ENCODE peak calls at places on chromosomes 4 and X, in five cellular contexts. L, W, P, O and D are unnamed samples. For H3K4me1, the result is how much of the 10 kb centered on the place peaks cover.

GRCh38 chr4:55765070-55765469 is 54.5 kb upstream of the EXOC1L start:
- DNase-seq in L (no peak), W (no peak), P (no peak), O (no peak), D (no peak)

GRCh38 chr4:17545374-17546140 is 30.6 kb downstream of the CLRN2 start:
- DNase-seq in L (no peak), W (no peak), P (no peak), O (no peak), D (no peak)

GRCh38 chr4:12439633-12440305 is 1011.1 kb upstream of the HS3ST1 start:
- DNase-seq in L (no peak), W (no peak), P (no peak), O (no peak), D (no peak)

GRCh38 chrX:100363926-100364325 is 46.1 kb downstream of the PCDH19 start:
- DNase-seq in L (no peak), W (peak), P (no peak), O (no peak), D (no peak)

GRCh38 chr4:45442466-45442865 is 681.4 kb downstream of the GABRG1 start:
- DNase-seq in L (no peak), W (peak), P (peak), O (no peak), D (no peak)

GRCh38 chrX:27964432-27964831 is 16.8 kb downstream of the DCAF8L1 start:
- DNase-seq in L (no peak), W (peak), P (no peak), O (no peak), D (no peak)

GRCh38 chr4:20447103-20447502 is 195.4 kb downstream of the SLIT2 start:
- DNase-seq in L (no peak), W (peak), P (no peak), O (no peak), D (no peak)

GRCh38 chr4:1490011-1490905 is 84.0 kb upstream of the NKX1-1 start:
- DNase-seq in L (no peak), W (no peak), P (no peak), O (no peak), D (no peak)

GRCh38 chr4:2800691-2801596 is 8.1 kb downstream of the SH3BP2 start:
- DNase-seq in L (peak), W (peak), P (peak), O (peak), D (peak)

GRCh38 chrX:72306851-72307645 is 1.3 kb upstream of the CITED1 start:
- DNase-seq in L (no peak), W (peak), P (peak), O (peak), D (peak)

GRCh38 chr4:75841641-75842520 is 60.4 kb downstream of the PPEF2 start:
- DNase-seq in L (no peak), W (peak), P (peak), O (no peak), D (no peak)

GRCh38 chr4:31539279-31540074 is 819.3 kb downstream of the PCDH7 start:
- DNase-seq in L (no peak), W (no peak), P (no peak), O (no peak), D (no peak)

GRCh38 chr4:21181716-21182115 is 481.5 kb downstream of the PACRGL start:
- DNase-seq in L (no peak), W (no peak), P (no peak), O (no peak), D (no peak)

GRCh38 chrX:2320580-2321327 is 180.0 kb downstream of the DHRSX start:
- DNase-seq in L (no peak), W (no peak), P (no peak), O (peak), D (no peak)

GRCh38 chrX:139126493-139126892 is 404.0 kb upstream of the F9 start:
- DNase-seq in L (no peak), W (peak), P (peak), O (no peak), D (no peak)

GRCh38 chr4:89823416-89823815 is 13.5 kb downstream of the SNCA start:
- DNase-seq in L (no peak), W (no peak), P (no peak), O (no peak), D (no peak)

GRCh38 chr4:176641237-176641636 is 151.5 kb downstream of the VEGFC start:
- DNase-seq in L (no peak), W (no peak), P (no peak), O (no peak), D (no peak)

GRCh38 chrX:38156838-38157237 is 63.8 kb downstream of the SRPX start:
- DNase-seq in L (no peak), W (no peak), P (no peak), O (no peak), D (no peak)

GRCh38 chr4:2962614-2963184 is 507 bp downstream of the NOP14 start:
- DNase-seq in L (no peak), W (peak), P (peak), O (no peak), D (no peak)

GRCh38 chr4:56656346-56656643 is 24.8 kb downstream of the HOPX start:
- DNase-seq in L (peak), W (peak), P (peak), O (peak), D (peak)

GRCh38 chrX:147958316-147958715 is 22.8 kb upstream of the FMR1NB start:
- DNase-seq in L (no peak), W (no peak), P (no peak), O (no peak), D (no peak)

GRCh38 chrX:50432760-50433377 is 37.8 kb downstream of the DGKK start:
- DNase-seq in L (no peak), W (peak), P (peak), O (no peak), D (no peak)

GRCh38 chr4:156931267-156931666 is 40.3 kb downstream of the PDGFC start:
- DNase-seq in L (no peak), W (no peak), P (no peak), O (no peak), D (no peak)

GRCh38 chr4:186058253-186058979 is 10.5 kb upstream of the TLR3 start:
- DNase-seq in L (no peak), W (no peak), P (no peak), O (no peak), D (no peak)

GRCh38 chrX:148070504-148070877 is 89.4 kb downstream of the FMR1NB start:
- DNase-seq in L (no peak), W (peak), P (no peak), O (no peak), D (no peak)

GRCh38 chrX:2385224-2385623 is 115.6 kb downstream of the DHRSX start:
- DNase-seq in L (no peak), W (no peak), P (no peak), O (no peak), D (no peak)

GRCh38 chr4:145101091-145101490 is 3.0 kb downstream of the ABCE1 start:
- DNase-seq in L (no peak), W (no peak), P (no peak), O (no peak), D (no peak)

GRCh38 chrX:114075073-114075673 is 508.7 kb upstream of the HTR2C start:
- DNase-seq in L (no peak), W (no peak), P (no peak), O (no peak), D (no peak)

GRCh38 chr4:105155426-105155825 is 8.8 kb downstream of the TET2 start:
- DNase-seq in L (no peak), W (no peak), P (no peak), O (no peak), D (no peak)

GRCh38 chr4:89177807-89178206 is 66.5 kb downstream of the TIGD2 start:
- DNase-seq in L (no peak), W (no peak), P (no peak), O (no peak), D (no peak)

GRCh38 chr4:22531638-22532037 is 15.8 kb upstream of the ADGRA3 start:
- DNase-seq in L (no peak), W (no peak), P (no peak), O (no peak), D (no peak)

GRCh38 chrX:118726887-118727685 is at the start of gene IL13RA1:
- DNase-seq in L (no peak), W (peak), P (peak), O (peak), D (peak)

GRCh38 chrX:95290455-95290854 is 1394.2 kb upstream of the DIAPH2 start:
- DNase-seq in L (no peak), W (no peak), P (peak), O (no peak), D (no peak)

GRCh38 chrX:68710870-68711576 is 63.6 kb downstream of the STARD8 start:
- DNase-seq in L (no peak), W (peak), P (peak), O (peak), D (peak)

GRCh38 chr4:185257086-185257485 is 47.7 kb downstream of the SNX25 start:
- DNase-seq in L (no peak), W (no peak), P (no peak), O (no peak), D (no peak)

GRCh38 chr4:111649308-111649707 is 495.9 kb upstream of the FAM241A start:
- DNase-seq in L (no peak), W (peak), P (no peak), O (no peak), D (no peak)

GRCh38 chr4:105210901-105211300 is 64.2 kb downstream of the TET2 start:
- DNase-seq in L (no peak), W (no peak), P (no peak), O (no peak), D (no peak)

GRCh38 chrX:149198980-149199732 is 305.9 kb downstream of the IDS start:
- DNase-seq in L (no peak), W (no peak), P (no peak), O (no peak), D (no peak)

DNA sequence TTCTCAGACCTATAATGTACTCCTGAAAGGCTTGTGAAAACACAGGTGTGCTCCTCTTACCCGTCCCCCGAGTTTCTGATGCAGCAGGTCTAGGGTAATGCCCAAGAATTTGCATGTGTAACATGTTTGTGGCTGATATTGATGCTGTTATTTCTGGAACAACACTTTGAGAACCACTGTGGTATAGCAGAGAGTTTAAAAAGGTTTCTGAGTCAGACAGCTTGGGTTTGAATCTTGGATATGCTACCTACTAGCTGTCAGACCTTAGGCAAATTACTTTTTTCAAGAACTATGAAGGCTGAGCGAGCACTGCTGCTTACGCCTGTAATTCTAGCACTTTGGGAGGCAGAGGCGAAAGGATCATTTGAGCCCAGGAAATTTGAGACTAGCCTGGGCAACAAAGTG is 4.9 kb downstream of the AFF1 start:
- DNase-seq in L (peak), W (no peak), P (no peak), O (peak), D (no peak)
- H3K4me1 ChIP-seq in L (under half), W (under half), P (under half), O (under half), D (under half)

DNA sequence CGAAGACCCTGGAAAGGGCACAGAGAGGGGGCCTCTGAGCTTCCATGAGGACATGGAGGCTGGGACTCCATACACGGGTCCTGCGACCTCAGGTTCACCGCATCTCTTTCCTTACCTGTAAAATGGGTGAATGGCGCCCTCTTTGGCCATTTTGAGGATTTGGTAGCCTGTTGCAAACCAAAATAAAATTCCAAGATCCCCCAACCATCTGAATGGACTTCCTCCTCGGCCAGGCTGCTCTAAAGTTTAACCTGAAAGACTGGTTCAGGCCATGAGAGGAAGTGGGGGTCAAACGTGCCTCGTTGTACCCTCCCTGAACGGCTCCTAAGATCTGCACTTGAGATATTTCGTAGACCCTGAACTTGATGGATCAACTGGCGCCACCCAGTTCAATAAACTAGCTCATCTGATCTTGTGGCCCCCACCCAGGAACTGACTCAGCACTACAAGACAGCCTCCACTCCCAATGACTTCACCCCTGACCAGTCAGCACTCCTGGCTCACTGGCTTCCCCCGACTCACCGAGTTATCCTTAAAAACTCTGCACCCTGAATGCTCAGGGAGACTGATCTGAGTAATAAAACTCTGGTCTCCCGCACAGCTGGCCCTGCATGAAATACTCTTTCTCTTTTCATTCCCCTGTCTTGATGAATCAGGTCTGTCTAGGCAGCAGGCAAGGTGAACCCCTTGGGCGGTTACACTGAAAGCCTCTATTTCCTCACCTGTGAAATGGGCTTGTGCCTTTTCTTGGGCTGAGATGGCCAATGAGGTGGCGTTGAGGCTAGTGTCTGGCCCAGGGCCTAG is 32.9 kb upstream of the GPR78 start:
- DNase-seq in L (no peak), W (peak), P (peak), O (no peak), D (no peak)
- TF ChIP-seq CTCF in L (no peak), W (peak), P (peak), O (peak), D (no peak)

GRCh38 chr4:168501407-168501806 is 4.6 kb downstream of the PALLD start:
- DNase-seq in L (no peak), W (no peak), P (no peak), O (no peak), D (no peak)

GRCh38 chr4:168505996-168506395 is 9.1 kb downstream of the PALLD start:
- DNase-seq in L (no peak), W (no peak), P (no peak), O (no peak), D (no peak)

GRCh38 chr4:168502886-168503285 is 6.0 kb downstream of the PALLD start:
- DNase-seq in L (no peak), W (no peak), P (no peak), O (no peak), D (no peak)

GRCh38 chr4:168504526-168504925 is 7.7 kb downstream of the PALLD start:
- DNase-seq in L (no peak), W (no peak), P (no peak), O (no peak), D (no peak)

DNA sequence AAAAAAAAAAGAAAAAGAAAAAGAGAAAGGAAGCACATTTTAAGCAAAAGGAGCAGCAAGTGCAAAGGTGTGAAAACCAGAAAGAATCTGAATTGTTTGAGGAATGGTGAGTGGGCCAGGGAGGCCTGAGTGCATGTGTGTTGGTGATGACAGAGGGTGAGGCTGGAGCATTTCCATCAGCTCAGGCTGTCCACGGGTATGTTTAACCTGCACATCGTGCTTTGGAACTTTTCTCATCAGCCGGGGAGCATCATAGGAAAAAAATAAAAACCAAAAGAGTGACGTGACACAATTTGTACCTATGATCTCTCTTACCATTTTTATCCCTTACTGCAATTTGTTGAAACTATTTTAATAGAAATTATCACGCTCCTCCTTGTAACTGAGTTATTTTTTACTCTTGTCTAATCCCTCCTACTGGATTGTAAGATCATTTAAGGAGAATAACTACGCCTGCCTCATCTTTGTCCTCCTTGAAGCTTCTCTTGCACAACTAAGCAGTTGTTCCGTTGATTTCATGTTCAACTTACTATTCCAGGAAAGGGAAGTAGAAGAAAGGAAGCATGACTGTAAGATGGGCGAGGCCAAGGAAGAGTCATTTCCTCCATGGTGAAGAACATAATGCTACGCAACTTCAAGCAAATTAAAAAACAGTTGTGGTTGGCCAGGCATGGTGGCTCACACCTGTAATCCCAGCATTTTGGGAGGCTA is 7.0 kb downstream of the PALLD start:
- DNase-seq in L (no peak), W (no peak), P (no peak), O (no peak), D (no peak)
- H3K27ac ChIP-seq in L (no peak), W (no peak), P (no peak), O (no peak), D (no peak)

GRCh38 chrX:145818522-145819075 is 970 bp downstream of the SLITRK2 start:
- DNase-seq in L (no peak), W (no peak), P (peak), O (no peak), D (no peak)
- H3K4me1 ChIP-seq in L (under half), W (under half), P (under half), O (under half), D (under half)

GRCh38 chr4:113749178-113749577 is 12.4 kb downstream of the CAMK2D start:
- DNase-seq in L (no peak), W (no peak), P (no peak), O (no peak), D (no peak)

GRCh38 chr4:113745724-113746123 is 15.8 kb downstream of the CAMK2D start:
- DNase-seq in L (no peak), W (no peak), P (no peak), O (no peak), D (no peak)

GRCh38 chr4:113750315-113750714 is 11.2 kb downstream of the CAMK2D start:
- DNase-seq in L (no peak), W (no peak), P (no peak), O (no peak), D (no peak)

GRCh38 chr4:113747949-113748348 is 13.6 kb downstream of the CAMK2D start:
- DNase-seq in L (no peak), W (no peak), P (no peak), O (no peak), D (no peak)

GRCh38 chr4:113750734-113751133 is 10.8 kb downstream of the CAMK2D start:
- DNase-seq in L (no peak), W (no peak), P (no peak), O (no peak), D (no peak)
- TF ChIP-seq CTCF in L (no peak), W (no peak), P (no peak), O (no peak), D (no peak)

GRCh38 chrX:110022555-110023448 is 19.9 kb downstream of the TMEM164 start:
- DNase-seq in L (no peak), W (no peak), P (no peak), O (no peak), D (no peak)

GRCh38 chrX:110026099-110026844 is 23.4 kb downstream of the TMEM164 start:
- DNase-seq in L (no peak), W (no peak), P (peak), O (peak), D (no peak)

GRCh38 chrX:110015915-110016314 is 13.0 kb downstream of the TMEM164 start:
- DNase-seq in L (no peak), W (no peak), P (no peak), O (no peak), D (no peak)

DNA sequence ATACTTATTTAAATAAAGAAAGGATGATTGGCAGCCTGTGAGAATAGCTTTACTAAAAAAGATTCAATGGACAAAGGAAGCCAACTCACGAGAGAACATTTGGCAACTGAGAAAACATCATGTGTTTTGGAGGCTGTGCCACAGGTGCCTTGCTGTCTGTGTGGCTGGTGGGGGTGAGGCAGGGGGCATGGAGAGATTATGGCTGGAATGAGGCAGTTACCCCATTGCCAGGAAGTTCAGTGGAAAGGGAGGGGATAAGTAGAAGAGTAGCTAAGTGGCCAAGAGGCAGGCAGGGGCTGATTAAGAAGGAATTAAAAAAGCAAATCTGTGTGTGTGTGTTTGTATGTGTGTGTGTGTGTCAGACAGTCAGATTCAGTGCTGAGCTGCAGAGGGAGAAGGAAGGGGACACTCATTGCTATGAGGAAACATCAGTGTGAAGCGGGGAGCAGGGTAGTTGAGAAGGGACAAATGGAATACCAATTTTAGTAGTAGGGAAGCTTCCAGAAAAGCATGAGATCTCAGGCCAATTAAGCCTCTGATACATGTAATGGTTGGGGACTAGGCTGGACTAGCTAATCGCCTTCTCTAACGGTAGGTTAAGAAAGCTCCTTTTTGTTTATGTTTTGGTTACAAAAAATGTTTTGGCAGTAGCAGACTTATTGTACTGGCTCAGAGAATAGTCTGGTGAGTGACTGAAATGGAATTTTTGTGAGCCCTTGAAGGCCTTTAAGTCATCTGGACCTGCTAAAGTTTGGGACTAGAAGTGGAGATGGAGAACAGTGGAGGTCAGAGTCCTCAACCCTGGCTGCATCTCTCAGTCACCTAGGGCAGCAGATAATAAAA is 18.5 kb downstream of the TMEM164 start:
- DNase-seq in L (no peak), W (no peak), P (no peak), O (no peak), D (no peak)
- H3K27ac ChIP-seq in L (no peak), W (no peak), P (no peak), O (no peak), D (no peak)